ENCODE peak calls at places on chromosome 9, in six cellular contexts. U is fibroblast of lung; P is CD4-positive, CD25-positive, alpha-beta regulatory T cell; C is Caco-2; E is spleen; G is breast epithelium. Y is an unnamed sample.
A peak's percentile ranks its signal among the peaks of the same experiment; 100 is the strongest.

GRCh38 chr9:74322661-74323314 is 174.3 kb upstream of the RORB start:
- DNase-seq in G (no peak), P (no peak), C (no peak), E (no peak), U (no peak), Y (no peak)

GRCh38 chr9:28853487-28853886 is 1280.2 kb upstream of the C9orf72 start:
- DNase-seq in E (no peak), G (no peak), C (no peak), P (no peak), U (no peak), Y (no peak)

GRCh38 chr9:115099891-115100290 is 18.1 kb downstream of the TNC start:
- DNase-seq in U (peak; percentile 48), G (no peak), E (no peak), P (no peak), C (no peak), Y (no peak)

GRCh38 chr9:116157436-116158138 is 4.0 kb downstream of the PAPPA start:
- DNase-seq in G (no peak), U (peak; percentile 56), E (no peak), P (no peak), C (no peak), Y (no peak)

GRCh38 chr9:116499986-116500871 is 186.9 kb upstream of the TRIM32 start:
- DNase-seq in P (no peak), C (no peak), G (no peak), E (no peak), U (peak; percentile 63), Y (no peak)

GRCh38 chr9:121213136-121213806 is 11.6 kb upstream of the RAB14 start:
- DNase-seq in E (peak; percentile 92), P (peak; percentile 47), G (peak; percentile 94), U (peak; percentile 86), C (peak; percentile 87), Y (peak; percentile 91)

GRCh38 chr9:127767909-127768331 is 10.5 kb downstream of the SH2D3C start:
- DNase-seq in U (no peak), E (no peak), P (no peak), C (no peak), G (no peak), Y (no peak)

GRCh38 chr9:137045294-137046093 is 483 bp downstream of the NPDC1 start:
- DNase-seq in U (peak; percentile 40), E (no peak), C (no peak), P (no peak), G (no peak), Y (no peak)

GRCh38 chr9:133942206-133942975 is 49.7 kb downstream of the VAV2 start:
- DNase-seq in E (peak; percentile 67), G (no peak), C (no peak), P (no peak), U (no peak), Y (no peak)

GRCh38 chr9:125099816-125100215 is 43.5 kb downstream of the SCAI start:
- DNase-seq in P (no peak), E (no peak), G (no peak), C (no peak), U (no peak), Y (no peak)

GRCh38 chr9:137383453-137384115 is 39.4 kb downstream of the EXD3 start:
- DNase-seq in C (peak; percentile 26), U (no peak), G (no peak), P (no peak), E (peak; percentile 67), Y (no peak)

GRCh38 chr9:87646546-87646945 is 79.4 kb upstream of the CTSL start:
- DNase-seq in E (no peak), U (no peak), P (no peak), C (no peak), G (no peak), Y (no peak)

GRCh38 chr9:87643778-87644570 is 81.9 kb upstream of the CTSL start:
- DNase-seq in U (no peak), C (no peak), G (no peak), P (no peak), E (no peak), Y (peak; percentile 34)

GRCh38 chr9:87642330-87643110 is 83.4 kb upstream of the CTSL start:
- DNase-seq in P (no peak), C (no peak), E (no peak), G (no peak), U (peak; percentile 60), Y (no peak)

GRCh38 chr9:87643111-87643650 is 82.7 kb upstream of the CTSL start:
- DNase-seq in C (no peak), P (no peak), U (no peak), G (no peak), E (no peak), Y (no peak)

DNA sequence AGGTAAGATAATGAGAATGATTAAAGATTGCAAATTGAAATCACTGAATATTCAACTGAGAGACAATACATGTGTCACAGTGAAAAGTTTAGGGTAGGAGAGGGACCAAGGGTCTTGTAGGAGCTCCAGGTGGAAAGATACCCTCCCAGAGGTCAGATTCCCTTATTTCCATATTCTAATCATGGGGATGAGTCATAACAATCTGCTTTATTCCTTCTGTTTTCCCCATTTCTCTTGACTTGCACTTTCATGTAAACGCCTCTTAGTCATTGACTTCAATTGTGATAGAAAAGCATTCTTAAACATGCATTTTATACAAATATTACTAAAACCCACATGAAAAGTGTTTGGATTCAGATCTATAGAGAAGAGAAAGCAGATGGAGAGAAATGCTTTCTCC is 81.3 kb upstream of the CTSL start:
- DNase-seq in G (no peak), C (no peak), P (no peak), U (peak; percentile 10), E (no peak), Y (no peak)
- H3K4me3 ChIP-seq in G (no peak overlapping the region), C (no peak overlapping the region), P (no peak overlapping the region), U (no peak overlapping the region), E (no peak overlapping the region), Y (no peak overlapping the region)

GRCh38 chr9:14316574-14317304 is 2.8 kb upstream of the NFIB start:
- DNase-seq in G (no peak), E (no peak), C (no peak), U (no peak), P (no peak), Y (no peak)
- H3K4me3 ChIP-seq in G (peak overlapping the region; percentile 83), E (peak overlapping the region; percentile 62), C (no peak overlapping the region), U (no peak overlapping the region), P (no peak overlapping the region), Y (no peak overlapping the region)

GRCh38 chr9:27109621-27110020 is 596 bp downstream of the TEK start:
- DNase-seq in E (no peak), P (no peak), C (no peak), U (no peak), G (no peak), Y (no peak)
- H3K4me3 ChIP-seq in E (peak overlapping the region; percentile 44), P (no peak overlapping the region), C (no peak overlapping the region), U (no peak overlapping the region), G (peak overlapping the region; percentile 15), Y (no peak overlapping the region)

DNA sequence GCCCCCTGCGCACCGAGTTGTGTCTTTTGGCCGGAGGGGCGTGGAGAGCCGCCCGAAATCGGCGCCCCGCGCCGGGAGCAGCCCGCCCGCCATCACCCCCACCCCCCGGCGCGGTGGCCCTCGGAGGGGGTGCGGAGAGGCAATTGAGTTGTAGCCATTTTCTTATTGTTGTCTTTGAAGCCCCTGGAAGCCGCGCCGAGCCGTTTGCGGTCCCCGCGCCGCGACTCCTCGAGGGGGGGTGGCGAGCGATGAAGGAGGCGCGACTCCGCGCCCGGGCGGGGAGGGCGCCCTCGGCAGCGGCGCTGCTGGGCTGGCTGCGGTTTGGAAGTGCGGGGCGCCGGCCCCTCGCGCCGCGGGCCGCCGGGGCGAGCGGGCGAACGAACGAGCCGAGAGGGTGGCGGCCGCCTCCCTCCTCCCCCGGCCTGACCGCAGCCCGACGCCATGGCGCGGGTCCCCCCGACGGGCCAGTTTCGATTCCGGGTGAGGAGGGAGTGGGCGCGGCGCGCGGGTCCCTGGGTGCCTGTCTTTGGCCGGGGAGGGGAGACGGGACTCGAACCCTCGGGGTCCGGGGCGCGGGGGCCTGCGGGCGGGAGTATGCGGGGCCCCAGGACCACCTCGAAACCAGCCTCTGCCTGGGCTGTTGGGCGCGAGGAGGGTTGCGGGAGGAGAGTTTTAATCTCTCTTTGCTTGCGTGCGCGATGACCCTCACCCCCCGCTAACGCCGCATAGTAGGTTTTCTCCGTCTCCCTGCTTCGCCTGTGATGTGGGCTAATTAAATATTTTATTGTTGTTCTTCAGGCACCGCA is 1.3 kb downstream of the TLE4 start:
- DNase-seq in G (peak; percentile 52), E (peak; percentile 95), C (no peak), U (peak; percentile 9), P (peak; percentile 72), Y (peak; percentile 92)
- H3K4me3 ChIP-seq in G (peak overlapping the region; percentile 96), E (peak overlapping the region; percentile 81), C (peak overlapping the region; percentile 50), U (peak overlapping the region; percentile 65), P (peak overlapping the region; percentile 96), Y (peak overlapping the region; percentile 83)

GRCh38 chr9:126149661-126150060 is 177.0 kb upstream of the MVB12B start:
- DNase-seq in C (no peak), P (no peak), E (peak; percentile 18), G (no peak), U (no peak), Y (peak; percentile 23)
- H3K4me3 ChIP-seq in C (no peak overlapping the region), P (no peak overlapping the region), E (no peak overlapping the region), G (no peak overlapping the region), U (no peak overlapping the region), Y (no peak overlapping the region)

GRCh38 chr9:91905958-91906585 is 44.0 kb downstream of the ROR2 start:
- DNase-seq in G (no peak), E (peak; percentile 82), P (peak; percentile 5), U (no peak), C (no peak), Y (peak; percentile 74)
- H3K4me3 ChIP-seq in G (peak overlapping the region; percentile 47), E (peak overlapping the region; percentile 45), P (peak overlapping the region; percentile 77), U (no peak overlapping the region), C (no peak overlapping the region), Y (no peak overlapping the region)

GRCh38 chr9:3884736-3885135 is 358.9 kb upstream of the RFX3 start:
- DNase-seq in E (no peak), C (no peak), G (no peak), U (no peak), P (no peak), Y (no peak)

GRCh38 chr9:3888496-3888858 is 362.7 kb upstream of the RFX3 start:
- DNase-seq in E (no peak), G (no peak), C (no peak), P (no peak), U (no peak), Y (no peak)

GRCh38 chr9:3887798-3888495 is 362.1 kb upstream of the RFX3 start:
- DNase-seq in P (no peak), E (no peak), C (no peak), U (no peak), G (no peak), Y (no peak)

GRCh38 chr9:3887121-3887797 is 361.5 kb upstream of the RFX3 start:
- DNase-seq in G (no peak), E (no peak), U (no peak), C (no peak), P (no peak), Y (no peak)
- H3K4me3 ChIP-seq in G (no peak overlapping the region), E (no peak overlapping the region), U (no peak overlapping the region), C (no peak overlapping the region), P (no peak overlapping the region), Y (no peak overlapping the region)